ENCODE peak calls at places on chromosomes 12 and 14, in four cellular contexts. One of them, this sample, is unnamed.

GRCh38 chr14:102922490-102923200 is at the start of gene AMN:
- DNase-seq in GM23248: peak
- DNase-seq in left ventricle myocardium inferior: no peak
- DNase-seq in body of pancreas: no peak
- DNase-seq in this sample: no peak

GRCh38 chr14:22883191-22883976 is at the start of gene REM2:
- DNase-seq in GM23248: no peak
- DNase-seq in left ventricle myocardium inferior: no peak
- DNase-seq in body of pancreas: no peak
- DNase-seq in this sample: no peak

GRCh38 chr14:21219561-21220111 is 49.6 kb downstream of the HNRNPC start:
- DNase-seq in GM23248: no peak
- DNase-seq in left ventricle myocardium inferior: no peak
- DNase-seq in body of pancreas: no peak
- DNase-seq in this sample: no peak

GRCh38 chr12:116370886-116371580 is 93.5 kb upstream of the MED13L start:
- DNase-seq in GM23248: no peak
- DNase-seq in left ventricle myocardium inferior: no peak
- DNase-seq in body of pancreas: no peak
- DNase-seq in this sample: no peak

GRCh38 chr12:31118347-31118830 is 44.7 kb downstream of the DDX11 start:
- DNase-seq in GM23248: no peak
- DNase-seq in left ventricle myocardium inferior: no peak
- DNase-seq in body of pancreas: no peak
- DNase-seq in this sample: no peak

GRCh38 chr14:72616294-72616693 is 277.6 kb downstream of the DPF3 start:
- DNase-seq in GM23248: no peak
- DNase-seq in left ventricle myocardium inferior: no peak
- DNase-seq in body of pancreas: peak
- DNase-seq in this sample: no peak

GRCh38 chr12:51662728-51663154 is 71.7 kb downstream of the SCN8A start:
- DNase-seq in GM23248: no peak
- DNase-seq in left ventricle myocardium inferior: no peak
- DNase-seq in body of pancreas: no peak
- DNase-seq in this sample: no peak

GRCh38 chr12:28086521-28086920 is 103.7 kb upstream of the CCDC91 start:
- DNase-seq in GM23248: no peak
- DNase-seq in left ventricle myocardium inferior: no peak
- DNase-seq in body of pancreas: no peak
- DNase-seq in this sample: no peak

GRCh38 chr14:100294213-100294962 is 11.9 kb downstream of the SLC25A29 start:
- DNase-seq in GM23248: peak
- DNase-seq in left ventricle myocardium inferior: peak
- DNase-seq in body of pancreas: no peak
- DNase-seq in this sample: no peak

GRCh38 chr14:103213331-103213730 is 90.1 kb downstream of the TNFAIP2 start:
- DNase-seq in GM23248: no peak
- DNase-seq in left ventricle myocardium inferior: no peak
- DNase-seq in body of pancreas: no peak
- DNase-seq in this sample: no peak

GRCh38 chr12:83985068-83985467 is 927.5 kb downstream of the SLC6A15 start:
- DNase-seq in GM23248: no peak
- DNase-seq in left ventricle myocardium inferior: no peak
- DNase-seq in body of pancreas: no peak
- DNase-seq in this sample: no peak

GRCh38 chr12:79023784-79024183 is 159.2 kb downstream of the SYT1 start:
- DNase-seq in GM23248: no peak
- DNase-seq in left ventricle myocardium inferior: no peak
- DNase-seq in body of pancreas: no peak
- DNase-seq in this sample: no peak

GRCh38 chr14:67389261-67389660 is 22.7 kb downstream of the PLEK2 start:
- DNase-seq in GM23248: no peak
- DNase-seq in left ventricle myocardium inferior: no peak
- DNase-seq in body of pancreas: no peak
- DNase-seq in this sample: no peak

GRCh38 chr12:77189463-77189862 is 124.1 kb upstream of the E2F7 start:
- DNase-seq in GM23248: peak
- DNase-seq in left ventricle myocardium inferior: no peak
- DNase-seq in body of pancreas: no peak
- DNase-seq in this sample: no peak

GRCh38 chr12:92403210-92404175 is 257.8 kb upstream of the BTG1 start:
- DNase-seq in GM23248: no peak
- DNase-seq in left ventricle myocardium inferior: no peak
- DNase-seq in body of pancreas: no peak
- DNase-seq in this sample: no peak

GRCh38 chr14:20799955-20800544 is 2.6 kb downstream of the RNASE1 start:
- DNase-seq in GM23248: no peak
- DNase-seq in left ventricle myocardium inferior: peak
- DNase-seq in body of pancreas: peak
- DNase-seq in this sample: peak

GRCh38 chr12:42473130-42473529 is 116.4 kb downstream of the PRICKLE1 start:
- DNase-seq in GM23248: peak
- DNase-seq in left ventricle myocardium inferior: no peak
- DNase-seq in body of pancreas: no peak
- DNase-seq in this sample: no peak

GRCh38 chr12:43893670-43894069 is 57.8 kb downstream of the TMEM117 start:
- DNase-seq in GM23248: peak
- DNase-seq in left ventricle myocardium inferior: no peak
- DNase-seq in body of pancreas: no peak
- DNase-seq in this sample: no peak

GRCh38 chr14:105487986-105488777 is 1.5 kb downstream of the CRIP1 start:
- DNase-seq in GM23248: no peak
- DNase-seq in left ventricle myocardium inferior: peak
- DNase-seq in body of pancreas: peak
- DNase-seq in this sample: no peak

GRCh38 chr12:114869091-114869834 is 185.3 kb upstream of the TBX3 start:
- DNase-seq in GM23248: peak
- DNase-seq in left ventricle myocardium inferior: no peak
- DNase-seq in body of pancreas: no peak
- DNase-seq in this sample: no peak

GRCh38 chr12:128268348-128268725 is 1.4 kb downstream of the TMEM132C start:
- DNase-seq in GM23248: no peak
- DNase-seq in left ventricle myocardium inferior: no peak
- DNase-seq in body of pancreas: no peak
- DNase-seq in this sample: no peak

GRCh38 chr14:57302883-57303282 is 34.1 kb downstream of the AP5M1 start:
- DNase-seq in GM23248: peak
- DNase-seq in left ventricle myocardium inferior: no peak
- DNase-seq in body of pancreas: no peak
- DNase-seq in this sample: no peak

GRCh38 chr12:97229036-97229435 is 233.6 kb upstream of the RMST start:
- DNase-seq in GM23248: no peak
- DNase-seq in left ventricle myocardium inferior: no peak
- DNase-seq in body of pancreas: no peak
- DNase-seq in this sample: no peak

GRCh38 chr12:94977766-94978468 is 25.6 kb downstream of the NDUFA12 start:
- DNase-seq in GM23248: no peak
- DNase-seq in left ventricle myocardium inferior: no peak
- DNase-seq in body of pancreas: no peak
- DNase-seq in this sample: no peak

GRCh38 chr14:37988472-37988871 is 219.2 kb upstream of the SSTR1 start:
- DNase-seq in GM23248: peak
- DNase-seq in left ventricle myocardium inferior: no peak
- DNase-seq in body of pancreas: no peak
- DNase-seq in this sample: no peak

GRCh38 chr14:68231832-68232642 is 412.5 kb downstream of the RAD51B start:
- DNase-seq in GM23248: peak
- DNase-seq in left ventricle myocardium inferior: no peak
- DNase-seq in body of pancreas: no peak
- DNase-seq in this sample: no peak

GRCh38 chr12:69886101-69886500 is 61.1 kb downstream of the MYRFL start:
- DNase-seq in GM23248: no peak
- DNase-seq in left ventricle myocardium inferior: no peak
- DNase-seq in body of pancreas: no peak
- DNase-seq in this sample: no peak

GRCh38 chr12:51823875-51824565 is 24.5 kb downstream of the FIGNL2 start:
- DNase-seq in GM23248: peak
- DNase-seq in left ventricle myocardium inferior: no peak
- DNase-seq in body of pancreas: peak
- DNase-seq in this sample: no peak

GRCh38 chr14:104769324-104770071 is 16.6 kb downstream of the SIVA1 start:
- DNase-seq in GM23248: no peak
- DNase-seq in left ventricle myocardium inferior: no peak
- DNase-seq in body of pancreas: no peak
- DNase-seq in this sample: no peak

GRCh38 chr14:100786820-100787219 is 39.1 kb upstream of the MEG3 start:
- DNase-seq in GM23248: no peak
- DNase-seq in left ventricle myocardium inferior: no peak
- DNase-seq in body of pancreas: no peak
- DNase-seq in this sample: no peak

GRCh38 chr14:103198429-103199140 is 75.3 kb downstream of the TNFAIP2 start:
- DNase-seq in GM23248: peak
- DNase-seq in left ventricle myocardium inferior: no peak
- DNase-seq in body of pancreas: peak
- DNase-seq in this sample: no peak

GRCh38 chr14:99513183-99513694 is 32.0 kb downstream of the CCNK start:
- DNase-seq in GM23248: no peak
- DNase-seq in left ventricle myocardium inferior: no peak
- DNase-seq in body of pancreas: peak
- DNase-seq in this sample: no peak